ENCODE peak calls at places on chromosomes 5 and 9, in seven cellular contexts. One of them, this sample, is unnamed.

GRCh38 chr9:20606637-20607036 is 15.7 kb downstream of the MLLT3 start:
- DNase-seq in foreskin fibroblast: no peak
- DNase-seq in T-helper 2 cell: no peak
- DNase-seq in smooth muscle cell of the brain vasculature: no peak
- DNase-seq in GM10248: no peak
- DNase-seq in ACHN: no peak
- DNase-seq in T-helper 1 cell: no peak
- DNase-seq in this sample: no peak

GRCh38 chr5:32419791-32420190 is 24.7 kb downstream of the ZFR start:
- DNase-seq in T-helper 1 cell: no peak
- DNase-seq in GM10248: no peak
- DNase-seq in ACHN: no peak
- DNase-seq in smooth muscle cell of the brain vasculature: no peak
- DNase-seq in foreskin fibroblast: no peak
- DNase-seq in T-helper 2 cell: no peak
- DNase-seq in this sample: no peak

GRCh38 chr5:95163079-95163478 is 121.8 kb downstream of the MCTP1 start:
- DNase-seq in smooth muscle cell of the brain vasculature: no peak
- DNase-seq in ACHN: no peak
- DNase-seq in T-helper 1 cell: no peak
- DNase-seq in foreskin fibroblast: no peak
- DNase-seq in GM10248: no peak
- DNase-seq in T-helper 2 cell: no peak
- DNase-seq in this sample: no peak

GRCh38 chr9:114314256-114314867 is 8.5 kb upstream of the ORM1 start:
- DNase-seq in ACHN: no peak
- DNase-seq in smooth muscle cell of the brain vasculature: no peak
- DNase-seq in GM10248: no peak
- DNase-seq in foreskin fibroblast: no peak
- DNase-seq in T-helper 2 cell: no peak
- DNase-seq in T-helper 1 cell: no peak
- DNase-seq in this sample: no peak

GRCh38 chr5:159792180-159792579 is 124.1 kb upstream of the ADRA1B start:
- DNase-seq in foreskin fibroblast: no peak
- DNase-seq in T-helper 2 cell: no peak
- DNase-seq in smooth muscle cell of the brain vasculature: no peak
- DNase-seq in ACHN: no peak
- DNase-seq in T-helper 1 cell: no peak
- DNase-seq in GM10248: no peak
- DNase-seq in this sample: no peak

GRCh38 chr9:136296434-136297015 is 7.4 kb downstream of the CCDC187 start:
- DNase-seq in T-helper 2 cell: no peak
- DNase-seq in ACHN: no peak
- DNase-seq in foreskin fibroblast: no peak
- DNase-seq in smooth muscle cell of the brain vasculature: no peak
- DNase-seq in T-helper 1 cell: no peak
- DNase-seq in GM10248: no peak
- DNase-seq in this sample: no peak

GRCh38 chr9:93387791-93388190 is 63.7 kb upstream of the FAM120A start:
- DNase-seq in T-helper 2 cell: no peak
- DNase-seq in T-helper 1 cell: no peak
- DNase-seq in smooth muscle cell of the brain vasculature: no peak
- DNase-seq in GM10248: no peak
- DNase-seq in ACHN: no peak
- DNase-seq in foreskin fibroblast: no peak
- DNase-seq in this sample: no peak

GRCh38 chr5:138844812-138845513 is 30.2 kb downstream of the LRRTM2 start:
- DNase-seq in ACHN: no peak
- DNase-seq in T-helper 1 cell: no peak
- DNase-seq in smooth muscle cell of the brain vasculature: no peak
- DNase-seq in T-helper 2 cell: no peak
- DNase-seq in foreskin fibroblast: peak
- DNase-seq in GM10248: no peak
- DNase-seq in this sample: no peak

GRCh38 chr9:136239135-136239962 is 6.3 kb downstream of the QSOX2 start:
- DNase-seq in GM10248: no peak
- DNase-seq in ACHN: no peak
- DNase-seq in foreskin fibroblast: no peak
- DNase-seq in T-helper 2 cell: no peak
- DNase-seq in T-helper 1 cell: no peak
- DNase-seq in smooth muscle cell of the brain vasculature: no peak
- DNase-seq in this sample: no peak

GRCh38 chr5:179607449-179607931 is 16.0 kb downstream of the HNRNPH1 start:
- DNase-seq in ACHN: no peak
- DNase-seq in T-helper 2 cell: no peak
- DNase-seq in T-helper 1 cell: no peak
- DNase-seq in foreskin fibroblast: peak
- DNase-seq in GM10248: no peak
- DNase-seq in smooth muscle cell of the brain vasculature: no peak
- DNase-seq in this sample: no peak

GRCh38 chr9:101376117-101376866 is 8.5 kb downstream of the BAAT start:
- DNase-seq in foreskin fibroblast: no peak
- DNase-seq in T-helper 1 cell: no peak
- DNase-seq in ACHN: peak
- DNase-seq in smooth muscle cell of the brain vasculature: no peak
- DNase-seq in GM10248: no peak
- DNase-seq in T-helper 2 cell: no peak
- DNase-seq in this sample: no peak

GRCh38 chr5:86546050-86546449 is 71.7 kb upstream of the COX7C start:
- DNase-seq in ACHN: no peak
- DNase-seq in smooth muscle cell of the brain vasculature: no peak
- DNase-seq in T-helper 2 cell: no peak
- DNase-seq in GM10248: no peak
- DNase-seq in T-helper 1 cell: no peak
- DNase-seq in foreskin fibroblast: no peak
- DNase-seq in this sample: no peak

GRCh38 chr9:120348951-120349429 is 231.0 kb downstream of the CDK5RAP2 start:
- DNase-seq in T-helper 2 cell: no peak
- DNase-seq in ACHN: peak
- DNase-seq in smooth muscle cell of the brain vasculature: no peak
- DNase-seq in foreskin fibroblast: peak
- DNase-seq in T-helper 1 cell: no peak
- DNase-seq in GM10248: peak
- DNase-seq in this sample: no peak

GRCh38 chr9:93665128-93665565 is 88.8 kb downstream of the PHF2 start:
- DNase-seq in ACHN: no peak
- DNase-seq in smooth muscle cell of the brain vasculature: no peak
- DNase-seq in GM10248: no peak
- DNase-seq in foreskin fibroblast: no peak
- DNase-seq in T-helper 1 cell: no peak
- DNase-seq in T-helper 2 cell: no peak
- DNase-seq in this sample: no peak

GRCh38 chr5:125181955-125182354 is 435.5 kb upstream of the ZNF608 start:
- DNase-seq in foreskin fibroblast: no peak
- DNase-seq in T-helper 2 cell: no peak
- DNase-seq in ACHN: no peak
- DNase-seq in smooth muscle cell of the brain vasculature: no peak
- DNase-seq in GM10248: no peak
- DNase-seq in T-helper 1 cell: no peak
- DNase-seq in this sample: no peak

GRCh38 chr5:96868603-96869371 is 7.5 kb upstream of the ERAP2 start:
- DNase-seq in T-helper 2 cell: peak
- DNase-seq in smooth muscle cell of the brain vasculature: peak
- DNase-seq in GM10248: peak
- DNase-seq in foreskin fibroblast: peak
- DNase-seq in ACHN: peak
- DNase-seq in T-helper 1 cell: no peak
- DNase-seq in this sample: peak

GRCh38 chr5:40442346-40442745 is 237.4 kb upstream of the PTGER4 start:
- DNase-seq in GM10248: no peak
- DNase-seq in T-helper 1 cell: no peak
- DNase-seq in smooth muscle cell of the brain vasculature: peak
- DNase-seq in foreskin fibroblast: peak
- DNase-seq in T-helper 2 cell: no peak
- DNase-seq in ACHN: no peak
- DNase-seq in this sample: no peak

GRCh38 chr9:119533509-119533908 is 164.3 kb upstream of the BRINP1 start:
- DNase-seq in T-helper 1 cell: no peak
- DNase-seq in T-helper 2 cell: no peak
- DNase-seq in ACHN: no peak
- DNase-seq in foreskin fibroblast: no peak
- DNase-seq in GM10248: no peak
- DNase-seq in smooth muscle cell of the brain vasculature: no peak
- DNase-seq in this sample: no peak

GRCh38 chr5:172351240-172351778 is 67.7 kb upstream of the UBTD2 start:
- DNase-seq in ACHN: no peak
- DNase-seq in smooth muscle cell of the brain vasculature: no peak
- DNase-seq in T-helper 1 cell: no peak
- DNase-seq in foreskin fibroblast: no peak
- DNase-seq in GM10248: no peak
- DNase-seq in T-helper 2 cell: no peak
- DNase-seq in this sample: no peak

GRCh38 chr5:61087921-61088320 is 74.3 kb downstream of the SMIM15 start:
- DNase-seq in ACHN: no peak
- DNase-seq in T-helper 1 cell: no peak
- DNase-seq in foreskin fibroblast: no peak
- DNase-seq in GM10248: no peak
- DNase-seq in smooth muscle cell of the brain vasculature: no peak
- DNase-seq in T-helper 2 cell: no peak
- DNase-seq in this sample: no peak

GRCh38 chr9:108776920-108777650 is 78.7 kb downstream of the ACTL7B start:
- DNase-seq in foreskin fibroblast: peak
- DNase-seq in T-helper 1 cell: no peak
- DNase-seq in ACHN: peak
- DNase-seq in GM10248: no peak
- DNase-seq in smooth muscle cell of the brain vasculature: no peak
- DNase-seq in T-helper 2 cell: no peak
- DNase-seq in this sample: no peak

GRCh38 chr5:181217805-181218065 is 5.3 kb upstream of the TRIM41 start:
- DNase-seq in T-helper 2 cell: no peak
- DNase-seq in foreskin fibroblast: no peak
- DNase-seq in GM10248: no peak
- DNase-seq in ACHN: no peak
- DNase-seq in T-helper 1 cell: peak
- DNase-seq in smooth muscle cell of the brain vasculature: no peak
- DNase-seq in this sample: no peak

GRCh38 chr9:9855503-9856078 is 757.2 kb downstream of the PTPRD start:
- DNase-seq in GM10248: no peak
- DNase-seq in T-helper 2 cell: no peak
- DNase-seq in foreskin fibroblast: no peak
- DNase-seq in T-helper 1 cell: no peak
- DNase-seq in smooth muscle cell of the brain vasculature: no peak
- DNase-seq in ACHN: no peak
- DNase-seq in this sample: no peak

GRCh38 chr9:419571-420156 is 205.0 kb downstream of the DOCK8 start:
- DNase-seq in smooth muscle cell of the brain vasculature: no peak
- DNase-seq in foreskin fibroblast: peak
- DNase-seq in ACHN: no peak
- DNase-seq in T-helper 2 cell: no peak
- DNase-seq in T-helper 1 cell: no peak
- DNase-seq in GM10248: no peak
- DNase-seq in this sample: no peak

GRCh38 chr9:85738509-85738908 is 3.2 kb downstream of the AGTPBP1 start:
- DNase-seq in T-helper 2 cell: no peak
- DNase-seq in T-helper 1 cell: no peak
- DNase-seq in smooth muscle cell of the brain vasculature: no peak
- DNase-seq in ACHN: no peak
- DNase-seq in GM10248: no peak
- DNase-seq in foreskin fibroblast: no peak
- DNase-seq in this sample: no peak

GRCh38 chr5:121937762-121938161 is 24.0 kb upstream of the SRFBP1 start:
- DNase-seq in T-helper 1 cell: no peak
- DNase-seq in T-helper 2 cell: no peak
- DNase-seq in smooth muscle cell of the brain vasculature: no peak
- DNase-seq in ACHN: no peak
- DNase-seq in GM10248: no peak
- DNase-seq in foreskin fibroblast: peak
- DNase-seq in this sample: no peak

GRCh38 chr9:93911136-93911745 is 43.9 kb downstream of the BARX1 start:
- DNase-seq in T-helper 2 cell: no peak
- DNase-seq in T-helper 1 cell: no peak
- DNase-seq in foreskin fibroblast: no peak
- DNase-seq in GM10248: no peak
- DNase-seq in smooth muscle cell of the brain vasculature: no peak
- DNase-seq in ACHN: no peak
- DNase-seq in this sample: no peak

GRCh38 chr5:127586371-127586770 is 62.5 kb upstream of the CTXN3 start:
- DNase-seq in GM10248: peak
- DNase-seq in smooth muscle cell of the brain vasculature: no peak
- DNase-seq in foreskin fibroblast: no peak
- DNase-seq in T-helper 2 cell: no peak
- DNase-seq in T-helper 1 cell: no peak
- DNase-seq in ACHN: peak
- DNase-seq in this sample: no peak